ENCODE peak calls at places on chromosome 17, in eight cellular contexts. One of them, this sample, is unnamed.

GRCh38 chr17:36778458-36778857 is 158.8 kb upstream of the LHX1 start:
- DNase-seq in testis: no peak
- DNase-seq in suprapubic skin: no peak
- DNase-seq in esophagus squamous epithelium: no peak
- DNase-seq in ovary: no peak
- DNase-seq in IMR-90: no peak
- DNase-seq in A549: no peak
- DNase-seq in uterus: no peak
- DNase-seq in this sample: no peak

GRCh38 chr17:75970011-75970523 is 8.9 kb downstream of the ACOX1 start:
- DNase-seq in testis: no peak
- DNase-seq in suprapubic skin: no peak
- DNase-seq in esophagus squamous epithelium: no peak
- DNase-seq in ovary: no peak
- DNase-seq in IMR-90: peak; percentile 15
- DNase-seq in A549: peak; percentile 21
- DNase-seq in uterus: no peak
- DNase-seq in this sample: no peak

GRCh38 chr17:44917456-44917855 is 2.2 kb upstream of the GFAP start:
- DNase-seq in testis: no peak
- DNase-seq in suprapubic skin: peak; percentile 46
- DNase-seq in esophagus squamous epithelium: no peak
- DNase-seq in ovary: peak; percentile 13
- DNase-seq in IMR-90: no peak
- DNase-seq in A549: no peak
- DNase-seq in uterus: no peak
- DNase-seq in this sample: no peak

GRCh38 chr17:335691-336090 is 16.9 kb downstream of the RPH3AL start:
- DNase-seq in testis: no peak
- DNase-seq in suprapubic skin: no peak
- DNase-seq in esophagus squamous epithelium: no peak
- DNase-seq in ovary: peak; percentile 52
- DNase-seq in IMR-90: no peak
- DNase-seq in A549: no peak
- DNase-seq in uterus: no peak
- DNase-seq in this sample: no peak

GRCh38 chr17:46013502-46014165 is 14.6 kb downstream of the STH start:
- DNase-seq in testis: no peak
- DNase-seq in suprapubic skin: no peak
- DNase-seq in esophagus squamous epithelium: no peak
- DNase-seq in ovary: no peak
- DNase-seq in IMR-90: peak; percentile 70
- DNase-seq in A549: no peak
- DNase-seq in uterus: no peak
- DNase-seq in this sample: peak; percentile 39

GRCh38 chr17:42307362-42307927 is 19.1 kb downstream of the STAT5A start:
- DNase-seq in testis: no peak
- DNase-seq in suprapubic skin: no peak
- DNase-seq in esophagus squamous epithelium: no peak
- DNase-seq in ovary: no peak
- DNase-seq in IMR-90: no peak
- DNase-seq in A549: no peak
- DNase-seq in uterus: no peak
- DNase-seq in this sample: no peak

GRCh38 chr17:36808181-36808661 is 129.1 kb upstream of the LHX1 start:
- DNase-seq in testis: peak; percentile 17
- DNase-seq in suprapubic skin: no peak
- DNase-seq in esophagus squamous epithelium: no peak
- DNase-seq in ovary: no peak
- DNase-seq in IMR-90: no peak
- DNase-seq in A549: no peak
- DNase-seq in uterus: no peak
- DNase-seq in this sample: no peak

GRCh38 chr17:44078412-44078811 is 7.9 kb downstream of the G6PC3 start:
- DNase-seq in testis: no peak
- DNase-seq in suprapubic skin: no peak
- DNase-seq in esophagus squamous epithelium: no peak
- DNase-seq in ovary: no peak
- DNase-seq in IMR-90: no peak
- DNase-seq in A549: no peak
- DNase-seq in uterus: no peak
- DNase-seq in this sample: no peak

GRCh38 chr17:77527836-77528505 is 387.2 kb downstream of the SEC14L1 start:
- DNase-seq in testis: no peak
- DNase-seq in suprapubic skin: peak; percentile 35
- DNase-seq in esophagus squamous epithelium: no peak
- DNase-seq in ovary: no peak
- DNase-seq in IMR-90: no peak
- DNase-seq in A549: no peak
- DNase-seq in uterus: no peak
- DNase-seq in this sample: no peak

GRCh38 chr17:29549169-29549935 is 17.5 kb downstream of the ABHD15 start:
- DNase-seq in testis: no peak
- DNase-seq in suprapubic skin: peak; percentile 19
- DNase-seq in esophagus squamous epithelium: no peak
- DNase-seq in ovary: no peak
- DNase-seq in IMR-90: peak; percentile 44
- DNase-seq in A549: no peak
- DNase-seq in uterus: no peak
- DNase-seq in this sample: no peak

GRCh38 chr17:79126139-79126538 is 51.5 kb downstream of the ENGASE start:
- DNase-seq in testis: no peak
- DNase-seq in suprapubic skin: no peak
- DNase-seq in esophagus squamous epithelium: no peak
- DNase-seq in ovary: no peak
- DNase-seq in IMR-90: no peak
- DNase-seq in A549: no peak
- DNase-seq in uterus: no peak
- DNase-seq in this sample: no peak
- TF ChIP-seq CTCF in testis: no peak
- TF ChIP-seq CTCF in suprapubic skin: no peak
- TF ChIP-seq CTCF in esophagus squamous epithelium: no peak
- TF ChIP-seq CTCF in ovary: no peak
- TF ChIP-seq CTCF in IMR-90: no peak
- TF ChIP-seq CTCF in A549: peak; percentile 28
- TF ChIP-seq CTCF in uterus: no peak
- TF ChIP-seq CTCF in this sample: no peak

DNA sequence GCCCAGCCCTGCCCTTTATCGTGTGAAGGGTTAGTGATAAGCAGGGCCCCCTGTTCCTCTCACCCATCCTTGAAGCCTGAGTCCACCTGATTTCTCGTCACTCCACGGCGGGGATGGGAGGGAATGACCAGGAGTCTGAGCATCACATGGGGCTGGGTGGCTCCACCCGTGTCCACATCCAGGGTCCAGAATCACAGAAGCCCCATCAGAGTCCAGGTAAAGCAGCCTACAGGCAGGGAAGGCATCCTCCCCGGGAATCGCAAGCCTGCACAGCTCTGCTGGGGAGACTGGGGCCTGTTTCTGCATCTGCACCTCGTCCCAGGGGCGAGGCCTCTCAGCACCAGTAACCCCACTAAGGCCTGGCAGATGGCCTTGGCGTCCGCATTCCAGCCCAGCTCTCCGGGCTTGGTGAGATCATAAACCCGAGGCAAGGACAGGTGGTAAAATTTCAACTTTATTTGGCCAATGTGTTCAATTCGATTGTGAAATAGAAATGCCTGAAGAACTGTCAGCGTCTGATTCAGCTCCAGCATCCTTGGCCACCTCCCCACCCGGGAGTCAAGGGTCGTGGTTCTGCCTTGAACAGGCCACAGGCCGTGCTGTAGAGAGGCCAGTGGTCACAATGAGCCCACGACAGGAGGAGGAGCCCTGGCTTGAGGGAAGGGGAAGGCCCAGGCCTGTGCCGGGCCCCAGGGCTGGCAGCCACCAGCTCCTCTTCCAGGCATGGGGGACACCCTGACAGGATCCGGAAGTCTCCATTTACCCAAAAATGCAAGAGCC is 8.1 kb upstream of the PPP1R27 start:
- DNase-seq in testis: no peak
- DNase-seq in suprapubic skin: no peak
- DNase-seq in esophagus squamous epithelium: no peak
- DNase-seq in ovary: peak; percentile 73
- DNase-seq in IMR-90: no peak
- DNase-seq in A549: no peak
- DNase-seq in uterus: peak; percentile 50
- DNase-seq in this sample: no peak
- TF ChIP-seq POLR2A in testis: no peak
- TF ChIP-seq POLR2A in suprapubic skin: no peak
- TF ChIP-seq POLR2A in esophagus squamous epithelium: no peak
- TF ChIP-seq POLR2A in ovary: no peak
- TF ChIP-seq POLR2A in IMR-90: peak; percentile 6
- TF ChIP-seq POLR2A in A549: no peak
- TF ChIP-seq POLR2A in uterus: no peak
- TF ChIP-seq POLR2A in this sample: no peak

GRCh38 chr17:39130205-39130604 is 21.2 kb downstream of the PLXDC1 start:
- DNase-seq in testis: no peak
- DNase-seq in suprapubic skin: no peak
- DNase-seq in esophagus squamous epithelium: no peak
- DNase-seq in ovary: no peak
- DNase-seq in IMR-90: no peak
- DNase-seq in A549: no peak
- DNase-seq in uterus: no peak
- DNase-seq in this sample: no peak

GRCh38 chr17:39134878-39135277 is 16.6 kb downstream of the PLXDC1 start:
- DNase-seq in testis: no peak
- DNase-seq in suprapubic skin: no peak
- DNase-seq in esophagus squamous epithelium: no peak
- DNase-seq in ovary: no peak
- DNase-seq in IMR-90: peak; percentile 64
- DNase-seq in A549: no peak
- DNase-seq in uterus: no peak
- DNase-seq in this sample: no peak

GRCh38 chr17:39132192-39132600 is 19.2 kb downstream of the PLXDC1 start:
- DNase-seq in testis: no peak
- DNase-seq in suprapubic skin: no peak
- DNase-seq in esophagus squamous epithelium: no peak
- DNase-seq in ovary: peak; percentile 71
- DNase-seq in IMR-90: peak; percentile 86
- DNase-seq in A549: peak; percentile 51
- DNase-seq in uterus: peak; percentile 57
- DNase-seq in this sample: no peak
- H3K27ac ChIP-seq in testis: no peak overlapping the region
- H3K27ac ChIP-seq in suprapubic skin: no peak overlapping the region
- H3K27ac ChIP-seq in esophagus squamous epithelium: peak overlapping the region; percentile 58
- H3K27ac ChIP-seq in ovary: peak overlapping the region; percentile 27
- H3K27ac ChIP-seq in IMR-90: no peak overlapping the region
- H3K27ac ChIP-seq in A549: peak overlapping the region; percentile 49
- H3K27ac ChIP-seq in uterus: no peak overlapping the region
- H3K27ac ChIP-seq in this sample: no peak overlapping the region

GRCh38 chr17:39673335-39674081 is 5.3 kb downstream of the PNMT start:
- DNase-seq in testis: no peak
- DNase-seq in suprapubic skin: peak; percentile 55
- DNase-seq in esophagus squamous epithelium: no peak
- DNase-seq in ovary: peak; percentile 25
- DNase-seq in IMR-90: no peak
- DNase-seq in A549: no peak
- DNase-seq in uterus: no peak
- DNase-seq in this sample: no peak

GRCh38 chr17:39674179-39674578 is 5.9 kb downstream of the PNMT start:
- DNase-seq in testis: no peak
- DNase-seq in suprapubic skin: peak; percentile 50
- DNase-seq in esophagus squamous epithelium: no peak
- DNase-seq in ovary: no peak
- DNase-seq in IMR-90: no peak
- DNase-seq in A549: no peak
- DNase-seq in uterus: no peak
- DNase-seq in this sample: no peak

GRCh38 chr17:39670746-39671145 is 2.5 kb downstream of the PNMT start:
- DNase-seq in testis: no peak
- DNase-seq in suprapubic skin: no peak
- DNase-seq in esophagus squamous epithelium: no peak
- DNase-seq in ovary: no peak
- DNase-seq in IMR-90: no peak
- DNase-seq in A549: no peak
- DNase-seq in uterus: no peak
- DNase-seq in this sample: no peak

GRCh38 chr17:39671651-39672521 is 3.6 kb downstream of the PNMT start:
- DNase-seq in testis: peak; percentile 57
- DNase-seq in suprapubic skin: peak; percentile 61
- DNase-seq in esophagus squamous epithelium: no peak
- DNase-seq in ovary: peak; percentile 56
- DNase-seq in IMR-90: peak; percentile 27
- DNase-seq in A549: peak; percentile 61
- DNase-seq in uterus: no peak
- DNase-seq in this sample: peak; percentile 78

GRCh38 chr17:39672522-39673334 is 4.5 kb downstream of the PNMT start:
- DNase-seq in testis: no peak
- DNase-seq in suprapubic skin: peak; percentile 48
- DNase-seq in esophagus squamous epithelium: no peak
- DNase-seq in ovary: peak; percentile 24
- DNase-seq in IMR-90: no peak
- DNase-seq in A549: no peak
- DNase-seq in uterus: no peak
- DNase-seq in this sample: peak; percentile 21
- TF ChIP-seq CTCF in testis: no peak
- TF ChIP-seq CTCF in suprapubic skin: no peak
- TF ChIP-seq CTCF in esophagus squamous epithelium: no peak
- TF ChIP-seq CTCF in ovary: no peak
- TF ChIP-seq CTCF in IMR-90: no peak
- TF ChIP-seq CTCF in A549: no peak
- TF ChIP-seq CTCF in uterus: no peak
- TF ChIP-seq CTCF in this sample: no peak

GRCh38 chr17:28041844-28042656 is 427 bp upstream of the NLK start:
- DNase-seq in testis: no peak
- DNase-seq in suprapubic skin: no peak
- DNase-seq in esophagus squamous epithelium: no peak
- DNase-seq in ovary: no peak
- DNase-seq in IMR-90: peak; percentile 31
- DNase-seq in A549: no peak
- DNase-seq in uterus: no peak
- DNase-seq in this sample: no peak

GRCh38 chr17:28043296-28043695 is 819 bp downstream of the NLK start:
- DNase-seq in testis: no peak
- DNase-seq in suprapubic skin: no peak
- DNase-seq in esophagus squamous epithelium: no peak
- DNase-seq in ovary: no peak
- DNase-seq in IMR-90: no peak
- DNase-seq in A549: no peak
- DNase-seq in uterus: no peak
- DNase-seq in this sample: no peak

GRCh38 chr17:28042721-28043291 is 329 bp downstream of the NLK start:
- DNase-seq in testis: no peak
- DNase-seq in suprapubic skin: no peak
- DNase-seq in esophagus squamous epithelium: no peak
- DNase-seq in ovary: no peak
- DNase-seq in IMR-90: no peak
- DNase-seq in A549: no peak
- DNase-seq in uterus: no peak
- DNase-seq in this sample: no peak

GRCh38 chr17:28042657-28042720 is at the start of gene NLK:
- DNase-seq in testis: no peak
- DNase-seq in suprapubic skin: no peak
- DNase-seq in esophagus squamous epithelium: no peak
- DNase-seq in ovary: no peak
- DNase-seq in IMR-90: no peak
- DNase-seq in A549: no peak
- DNase-seq in uterus: no peak
- DNase-seq in this sample: no peak

GRCh38 chr17:28041068-28041843 is 1.2 kb upstream of the NLK start:
- DNase-seq in testis: peak; percentile 99
- DNase-seq in suprapubic skin: peak; percentile 100
- DNase-seq in esophagus squamous epithelium: peak; percentile 97
- DNase-seq in ovary: peak; percentile 99
- DNase-seq in IMR-90: peak; percentile 99
- DNase-seq in A549: peak; percentile 100
- DNase-seq in uterus: peak; percentile 99
- DNase-seq in this sample: peak; percentile 100
- TF ChIP-seq POLR2A in testis: no peak
- TF ChIP-seq POLR2A in suprapubic skin: no peak
- TF ChIP-seq POLR2A in esophagus squamous epithelium: peak; percentile 76
- TF ChIP-seq POLR2A in ovary: peak; percentile 56
- TF ChIP-seq POLR2A in IMR-90: peak; percentile 82
- TF ChIP-seq POLR2A in A549: peak; percentile 88
- TF ChIP-seq POLR2A in uterus: peak; percentile 61
- TF ChIP-seq POLR2A in this sample: no peak

This sample was measured in heart left ventricle.